ENCODE peak calls at places on chromosome 5, in ten cellular contexts. One of them, this sample, is unnamed. For H3K9me3, the result is how much of the 10 kb centered on the place peaks cover.

GRCh38 chr5:54357371-54358058 is 47.1 kb upstream of the ARL15 start:
- DNase-seq in CD4-positive, alpha-beta T cell: no peak
- DNase-seq in A549: no peak
- DNase-seq in CD8-positive, alpha-beta T cell: no peak
- DNase-seq in stomach: no peak
- DNase-seq in SK-N-MC: peak
- DNase-seq in neuronal stem cell: no peak
- DNase-seq in tibial artery: no peak
- DNase-seq in lower lobe of right lung: no peak
- DNase-seq in left lung: no peak
- DNase-seq in this sample: no peak

GRCh38 chr5:137666109-137666850 is 69.6 kb downstream of the KLHL3 start:
- DNase-seq in SK-N-MC: no peak
- DNase-seq in lower lobe of right lung: no peak
- DNase-seq in CD8-positive, alpha-beta T cell: peak
- DNase-seq in stomach: peak
- DNase-seq in left lung: no peak
- DNase-seq in CD4-positive, alpha-beta T cell: peak
- DNase-seq in tibial artery: no peak
- DNase-seq in A549: no peak
- DNase-seq in neuronal stem cell: no peak
- DNase-seq in this sample: no peak

GRCh38 chr5:1509346-1510085 is 14.2 kb downstream of the LPCAT1 start:
- DNase-seq in CD8-positive, alpha-beta T cell: no peak
- DNase-seq in neuronal stem cell: no peak
- DNase-seq in A549: no peak
- DNase-seq in CD4-positive, alpha-beta T cell: no peak
- DNase-seq in tibial artery: peak
- DNase-seq in left lung: peak
- DNase-seq in stomach: peak
- DNase-seq in lower lobe of right lung: peak
- DNase-seq in SK-N-MC: no peak
- DNase-seq in this sample: peak

GRCh38 chr5:123204224-123204623 is 115.2 kb downstream of the PRDM6 start:
- DNase-seq in A549: no peak
- DNase-seq in CD8-positive, alpha-beta T cell: no peak
- DNase-seq in tibial artery: no peak
- DNase-seq in lower lobe of right lung: no peak
- DNase-seq in left lung: no peak
- DNase-seq in neuronal stem cell: no peak
- DNase-seq in stomach: no peak
- DNase-seq in SK-N-MC: no peak
- DNase-seq in CD4-positive, alpha-beta T cell: no peak
- DNase-seq in this sample: no peak

GRCh38 chr5:83474986-83475385 is 3.4 kb downstream of the VCAN start:
- DNase-seq in neuronal stem cell: peak
- DNase-seq in A549: no peak
- DNase-seq in SK-N-MC: no peak
- DNase-seq in tibial artery: peak
- DNase-seq in CD8-positive, alpha-beta T cell: no peak
- DNase-seq in stomach: no peak
- DNase-seq in lower lobe of right lung: no peak
- DNase-seq in CD4-positive, alpha-beta T cell: no peak
- DNase-seq in left lung: peak
- DNase-seq in this sample: no peak

GRCh38 chr5:150120062-150120441 is 33.7 kb upstream of the CSF1R start:
- DNase-seq in A549: no peak
- DNase-seq in left lung: no peak
- DNase-seq in neuronal stem cell: no peak
- DNase-seq in tibial artery: no peak
- DNase-seq in CD4-positive, alpha-beta T cell: no peak
- DNase-seq in SK-N-MC: no peak
- DNase-seq in stomach: no peak
- DNase-seq in CD8-positive, alpha-beta T cell: no peak
- DNase-seq in lower lobe of right lung: no peak
- DNase-seq in this sample: peak

GRCh38 chr5:1176473-1177391 is 24.7 kb upstream of the SLC6A19 start:
- DNase-seq in A549: no peak
- DNase-seq in neuronal stem cell: no peak
- DNase-seq in tibial artery: no peak
- DNase-seq in left lung: peak
- DNase-seq in SK-N-MC: no peak
- DNase-seq in CD4-positive, alpha-beta T cell: no peak
- DNase-seq in CD8-positive, alpha-beta T cell: no peak
- DNase-seq in stomach: no peak
- DNase-seq in lower lobe of right lung: peak
- DNase-seq in this sample: no peak

GRCh38 chr5:140178082-140178410 is 3.1 kb downstream of the CYSTM1 start:
- DNase-seq in left lung: no peak
- DNase-seq in stomach: peak
- DNase-seq in neuronal stem cell: no peak
- DNase-seq in CD8-positive, alpha-beta T cell: no peak
- DNase-seq in lower lobe of right lung: no peak
- DNase-seq in CD4-positive, alpha-beta T cell: no peak
- DNase-seq in tibial artery: no peak
- DNase-seq in A549: no peak
- DNase-seq in SK-N-MC: no peak
- DNase-seq in this sample: no peak

GRCh38 chr5:141172381-141173204 is at the start of gene PCDHB7:
- DNase-seq in SK-N-MC: no peak
- DNase-seq in A549: peak
- DNase-seq in neuronal stem cell: no peak
- DNase-seq in CD8-positive, alpha-beta T cell: no peak
- DNase-seq in lower lobe of right lung: no peak
- DNase-seq in left lung: no peak
- DNase-seq in tibial artery: no peak
- DNase-seq in CD4-positive, alpha-beta T cell: no peak
- DNase-seq in stomach: no peak
- DNase-seq in this sample: no peak

GRCh38 chr5:56837386-56837785 is 22.0 kb downstream of the MAP3K1 start:
- DNase-seq in neuronal stem cell: no peak
- DNase-seq in stomach: no peak
- DNase-seq in left lung: no peak
- DNase-seq in CD4-positive, alpha-beta T cell: no peak
- DNase-seq in CD8-positive, alpha-beta T cell: no peak
- DNase-seq in SK-N-MC: no peak
- DNase-seq in A549: no peak
- DNase-seq in tibial artery: no peak
- DNase-seq in lower lobe of right lung: no peak
- DNase-seq in this sample: no peak

GRCh38 chr5:1112596-1113331 is 901 bp upstream of the SLC12A7 start:
- DNase-seq in stomach: peak
- DNase-seq in left lung: no peak
- DNase-seq in CD4-positive, alpha-beta T cell: no peak
- DNase-seq in lower lobe of right lung: no peak
- DNase-seq in CD8-positive, alpha-beta T cell: no peak
- DNase-seq in tibial artery: no peak
- DNase-seq in neuronal stem cell: no peak
- DNase-seq in SK-N-MC: no peak
- DNase-seq in A549: no peak
- DNase-seq in this sample: no peak

GRCh38 chr5:56326116-56326515 is 93.0 kb upstream of the ANKRD55 start:
- DNase-seq in stomach: no peak
- DNase-seq in left lung: no peak
- DNase-seq in lower lobe of right lung: no peak
- DNase-seq in A549: no peak
- DNase-seq in CD8-positive, alpha-beta T cell: no peak
- DNase-seq in CD4-positive, alpha-beta T cell: no peak
- DNase-seq in tibial artery: no peak
- DNase-seq in SK-N-MC: no peak
- DNase-seq in neuronal stem cell: no peak
- DNase-seq in this sample: no peak

GRCh38 chr5:58114324-58114723 is 345.6 kb downstream of the PLK2 start:
- DNase-seq in lower lobe of right lung: no peak
- DNase-seq in neuronal stem cell: no peak
- DNase-seq in left lung: no peak
- DNase-seq in tibial artery: no peak
- DNase-seq in A549: no peak
- DNase-seq in SK-N-MC: no peak
- DNase-seq in CD8-positive, alpha-beta T cell: no peak
- DNase-seq in CD4-positive, alpha-beta T cell: no peak
- DNase-seq in stomach: no peak
- DNase-seq in this sample: no peak

GRCh38 chr5:122064992-122065391 is 13.1 kb downstream of the LOX start:
- DNase-seq in lower lobe of right lung: no peak
- DNase-seq in stomach: no peak
- DNase-seq in neuronal stem cell: no peak
- DNase-seq in CD4-positive, alpha-beta T cell: no peak
- DNase-seq in SK-N-MC: no peak
- DNase-seq in CD8-positive, alpha-beta T cell: no peak
- DNase-seq in left lung: no peak
- DNase-seq in A549: no peak
- DNase-seq in tibial artery: no peak
- DNase-seq in this sample: no peak

GRCh38 chr5:63131618-63132285 is 553.1 kb downstream of the LRRC70 start:
- DNase-seq in tibial artery: no peak
- DNase-seq in stomach: no peak
- DNase-seq in left lung: no peak
- DNase-seq in SK-N-MC: no peak
- DNase-seq in CD4-positive, alpha-beta T cell: no peak
- DNase-seq in CD8-positive, alpha-beta T cell: no peak
- DNase-seq in A549: peak
- DNase-seq in lower lobe of right lung: no peak
- DNase-seq in neuronal stem cell: no peak
- DNase-seq in this sample: no peak

GRCh38 chr5:6261668-6262067 is 116.7 kb downstream of the MED10 start:
- DNase-seq in neuronal stem cell: no peak
- DNase-seq in CD8-positive, alpha-beta T cell: no peak
- DNase-seq in lower lobe of right lung: no peak
- DNase-seq in SK-N-MC: no peak
- DNase-seq in left lung: no peak
- DNase-seq in stomach: no peak
- DNase-seq in CD4-positive, alpha-beta T cell: no peak
- DNase-seq in A549: no peak
- DNase-seq in tibial artery: no peak
- DNase-seq in this sample: no peak

GRCh38 chr5:15640116-15640515 is 140.1 kb downstream of the FBXL7 start:
- DNase-seq in left lung: no peak
- DNase-seq in lower lobe of right lung: no peak
- DNase-seq in CD8-positive, alpha-beta T cell: no peak
- DNase-seq in tibial artery: no peak
- DNase-seq in SK-N-MC: no peak
- DNase-seq in A549: no peak
- DNase-seq in stomach: no peak
- DNase-seq in neuronal stem cell: no peak
- DNase-seq in CD4-positive, alpha-beta T cell: no peak
- DNase-seq in this sample: no peak

GRCh38 chr5:65229841-65230240 is 251.9 kb downstream of the ADAMTS6 start:
- DNase-seq in CD4-positive, alpha-beta T cell: no peak
- DNase-seq in A549: no peak
- DNase-seq in SK-N-MC: no peak
- DNase-seq in stomach: no peak
- DNase-seq in neuronal stem cell: no peak
- DNase-seq in left lung: no peak
- DNase-seq in CD8-positive, alpha-beta T cell: no peak
- DNase-seq in tibial artery: no peak
- DNase-seq in lower lobe of right lung: no peak
- DNase-seq in this sample: no peak
- H3K9me3 ChIP-seq in CD4-positive, alpha-beta T cell: under half
- H3K9me3 ChIP-seq in A549: under half
- H3K9me3 ChIP-seq in SK-N-MC: under half
- H3K9me3 ChIP-seq in stomach: under half
- H3K9me3 ChIP-seq in neuronal stem cell: under half
- H3K9me3 ChIP-seq in left lung: under half
- H3K9me3 ChIP-seq in CD8-positive, alpha-beta T cell: under half
- H3K9me3 ChIP-seq in tibial artery: under half
- H3K9me3 ChIP-seq in lower lobe of right lung: under half
- H3K9me3 ChIP-seq in this sample: under half

GRCh38 chr5:179294131-179294780 is 51.0 kb downstream of the ADAMTS2 start:
- DNase-seq in neuronal stem cell: no peak
- DNase-seq in tibial artery: peak
- DNase-seq in A549: no peak
- DNase-seq in SK-N-MC: no peak
- DNase-seq in CD4-positive, alpha-beta T cell: no peak
- DNase-seq in stomach: no peak
- DNase-seq in CD8-positive, alpha-beta T cell: no peak
- DNase-seq in lower lobe of right lung: no peak
- DNase-seq in left lung: peak
- DNase-seq in this sample: peak
- H3K27ac ChIP-seq in neuronal stem cell: no peak
- H3K27ac ChIP-seq in tibial artery: peak
- H3K27ac ChIP-seq in A549: no peak
- H3K27ac ChIP-seq in SK-N-MC: no peak
- H3K27ac ChIP-seq in CD4-positive, alpha-beta T cell: no peak
- H3K27ac ChIP-seq in stomach: no peak
- H3K27ac ChIP-seq in CD8-positive, alpha-beta T cell: no peak
- H3K27ac ChIP-seq in lower lobe of right lung: no peak
- H3K27ac ChIP-seq in left lung: peak
- H3K27ac ChIP-seq in this sample: peak

DNA sequence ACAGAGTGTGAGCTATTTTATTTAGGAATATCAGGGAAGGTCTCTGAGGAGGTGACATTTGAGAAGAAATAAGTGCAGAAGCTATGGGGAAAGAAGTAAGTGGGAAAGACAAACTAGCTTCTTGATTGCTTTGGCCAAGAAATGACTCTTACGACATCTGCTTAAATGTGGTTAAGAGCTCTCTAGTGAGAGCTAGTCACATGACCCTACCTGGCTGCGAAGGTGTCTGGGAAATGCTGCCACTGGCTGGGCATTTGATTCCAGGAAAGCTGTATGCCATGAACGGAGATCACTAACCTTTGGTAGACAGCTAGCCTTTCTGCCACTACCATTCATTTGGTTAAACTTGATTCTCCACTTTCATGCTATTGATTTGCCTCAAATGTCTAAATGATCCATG is 80.1 kb downstream of the KIAA0825 start:
- DNase-seq in tibial artery: no peak
- DNase-seq in CD8-positive, alpha-beta T cell: no peak
- DNase-seq in stomach: no peak
- DNase-seq in neuronal stem cell: no peak
- DNase-seq in left lung: no peak
- DNase-seq in lower lobe of right lung: no peak
- DNase-seq in CD4-positive, alpha-beta T cell: no peak
- DNase-seq in SK-N-MC: no peak
- DNase-seq in A549: no peak
- DNase-seq in this sample: no peak
- H3K9me3 ChIP-seq in tibial artery: under half
- H3K9me3 ChIP-seq in CD8-positive, alpha-beta T cell: under half
- H3K9me3 ChIP-seq in stomach: under half
- H3K9me3 ChIP-seq in neuronal stem cell: under half
- H3K9me3 ChIP-seq in left lung: under half
- H3K9me3 ChIP-seq in lower lobe of right lung: under half
- H3K9me3 ChIP-seq in CD4-positive, alpha-beta T cell: under half
- H3K9me3 ChIP-seq in SK-N-MC: under half
- H3K9me3 ChIP-seq in A549: under half
- H3K9me3 ChIP-seq in this sample: under half

GRCh38 chr5:179475211-179475840 is 75.0 kb upstream of the RUFY1 start:
- DNase-seq in neuronal stem cell: peak
- DNase-seq in CD8-positive, alpha-beta T cell: no peak
- DNase-seq in left lung: peak
- DNase-seq in stomach: no peak
- DNase-seq in tibial artery: no peak
- DNase-seq in CD4-positive, alpha-beta T cell: no peak
- DNase-seq in SK-N-MC: no peak
- DNase-seq in lower lobe of right lung: no peak
- DNase-seq in A549: no peak
- DNase-seq in this sample: no peak
- H3K27ac ChIP-seq in neuronal stem cell: no peak
- H3K27ac ChIP-seq in CD8-positive, alpha-beta T cell: no peak
- H3K27ac ChIP-seq in left lung: no peak
- H3K27ac ChIP-seq in stomach: no peak
- H3K27ac ChIP-seq in tibial artery: no peak
- H3K27ac ChIP-seq in CD4-positive, alpha-beta T cell: no peak
- H3K27ac ChIP-seq in SK-N-MC: no peak
- H3K27ac ChIP-seq in lower lobe of right lung: no peak
- H3K27ac ChIP-seq in A549: no peak
- H3K27ac ChIP-seq in this sample: no peak